ENCODE peak calls at places on chromosomes 1 and 21, in four cellular contexts. P, Y, H and D are unnamed samples.

GRCh38 chr1:119808972-119809550 is 2.2 kb downstream of the REG4 start:
- DNase-seq in P (peak; percentile 63), Y (peak; percentile 70), H (peak; percentile 56), D (no peak)

GRCh38 chr1:186440584-186440983 is 20.3 kb downstream of the PDC start:
- DNase-seq in P (no peak), Y (no peak), H (no peak), D (no peak)

GRCh38 chr1:94083653-94084052 is 37.3 kb downstream of the ABCA4 start:
- DNase-seq in P (no peak), Y (no peak), H (no peak), D (no peak)

GRCh38 chr21:45041351-45041805 is 33.0 kb upstream of the ADARB1 start:
- DNase-seq in P (peak; percentile 79), Y (no peak), H (no peak), D (no peak)

GRCh38 chr1:50929376-50929958 is 30.6 kb downstream of the FAF1 start:
- DNase-seq in P (no peak), Y (no peak), H (no peak), D (no peak)

GRCh38 chr1:42618866-42619265 is 39.4 kb upstream of the PPIH start:
- DNase-seq in P (no peak), Y (no peak), H (no peak), D (no peak)

GRCh38 chr1:78003882-78004718 is 639 bp upstream of the DNAJB4 start:
- DNase-seq in P (peak; percentile 48), Y (peak; percentile 57), H (peak; percentile 45), D (no peak)

GRCh38 chr1:27296773-27297214 is 25.2 kb upstream of the TMEM222 start:
- DNase-seq in P (peak; percentile 55), Y (peak; percentile 83), H (peak; percentile 64), D (no peak)

GRCh38 chr1:189500777-189501176 is 976.9 kb downstream of the BRINP3 start:
- DNase-seq in P (no peak), Y (no peak), H (no peak), D (no peak)

GRCh38 chr1:220841293-220841692 is 38.0 kb upstream of the HLX start:
- DNase-seq in P (no peak), Y (no peak), H (no peak), D (no peak)

GRCh38 chr1:232239557-232240468 is 390.1 kb downstream of the SIPA1L2 start:
- DNase-seq in P (no peak), Y (no peak), H (no peak), D (no peak)